ENCODE peak calls at places on chromosomes 1 and 21, in nine cellular contexts. T, K, Y, D, I, F, X, B and W are unnamed samples.

GRCh38 chr1:93773049-93773838 is 91.6 kb upstream of the BCAR3 start:
- DNase-seq in F (no peak), D (no peak), X (no peak), I (peak; percentile 33), B (no peak), T (no peak), Y (no peak), K (no peak), W (no peak)

GRCh38 chr1:26717066-26717465 is 21.3 kb downstream of the ARID1A start:
- DNase-seq in I (no peak), T (no peak), K (no peak), B (no peak), F (no peak), Y (no peak), D (no peak), X (no peak), W (no peak)

GRCh38 chr21:33265664-33266049 is 510 bp upstream of the IL10RB start:
- DNase-seq in K (peak; percentile 77), F (no peak), B (no peak), X (no peak), I (peak; percentile 33), Y (no peak), D (no peak), T (no peak), W (no peak)

GRCh38 chr1:12772520-12772919 is 1.0 kb upstream of the PRAMEF12 start:
- DNase-seq in K (no peak), Y (no peak), D (no peak), X (no peak), B (no peak), F (no peak), I (no peak), T (no peak), W (no peak)

GRCh38 chr1:34781071-34781843 is at the start of gene GJB3:
- DNase-seq in T (no peak), K (no peak), D (no peak), Y (peak; percentile 79), B (no peak), F (no peak), X (no peak), I (peak; percentile 38), W (no peak)

GRCh38 chr1:167221126-167221803 is 579 bp downstream of the POU2F1 start:
- DNase-seq in D (no peak), I (no peak), T (no peak), X (no peak), B (no peak), F (peak; percentile 23), Y (peak; percentile 79), K (peak; percentile 43), W (no peak)

GRCh38 chr1:85047144-85047471 is 1.2 kb downstream of the MCOLN3 start:
- DNase-seq in K (no peak), X (no peak), B (no peak), F (no peak), Y (no peak), I (no peak), T (no peak), D (no peak), W (no peak)

GRCh38 chr21:44904141-44904923 is 16.4 kb downstream of the ITGB2 start:
- DNase-seq in X (no peak), Y (peak; percentile 38), F (no peak), T (no peak), D (no peak), B (no peak), I (no peak), K (no peak), W (no peak)

GRCh38 chr1:84301759-84302380 is 362 bp downstream of the SAMD13 start:
- DNase-seq in Y (no peak), I (peak; percentile 22), X (peak; percentile 75), D (no peak), B (no peak), F (no peak), K (no peak), T (no peak), W (no peak)

GRCh38 chr1:2379733-2380404 is 11.5 kb downstream of the MORN1 start:
- DNase-seq in K (no peak), T (no peak), B (no peak), I (no peak), Y (peak; percentile 83), X (no peak), D (no peak), F (no peak), W (no peak)

GRCh38 chr1:53462213-53462612 is 3.0 kb downstream of the DMRTB1 start:
- DNase-seq in K (no peak), T (no peak), I (peak; percentile 16), B (no peak), D (no peak), Y (peak; percentile 50), X (no peak), F (no peak), W (no peak)

GRCh38 chr1:24828887-24829192 is 83.6 kb downstream of the CLIC4 start:
- DNase-seq in Y (no peak), F (no peak), I (peak; percentile 40), K (no peak), X (peak; percentile 83), D (no peak), B (no peak), T (no peak), W (no peak)

GRCh38 chr1:159835862-159836518 is 9.3 kb downstream of the SLAMF8 start:
- DNase-seq in F (no peak), K (no peak), B (no peak), X (peak; percentile 8), Y (no peak), T (no peak), D (no peak), I (no peak), W (no peak)

GRCh38 chr1:233079586-233079985 is 129.2 kb downstream of the NTPCR start:
- DNase-seq in X (no peak), I (no peak), T (no peak), D (no peak), Y (no peak), K (no peak), F (no peak), B (no peak), W (no peak)

GRCh38 chr1:202249846-202250245 is 56.2 kb downstream of the LGR6 start:
- DNase-seq in I (no peak), Y (peak; percentile 92), D (no peak), F (no peak), T (no peak), B (no peak), K (no peak), X (no peak), W (no peak)

GRCh38 chr1:222006715-222007114 is 264.8 kb upstream of the DUSP10 start:
- DNase-seq in F (no peak), K (no peak), Y (no peak), T (no peak), I (no peak), B (no peak), D (no peak), X (no peak), W (no peak)

GRCh38 chr1:4653328-4653660 is 1.1 kb upstream of the AJAP1 start:
- DNase-seq in D (no peak), T (no peak), Y (no peak), F (no peak), I (peak; percentile 24), X (no peak), K (no peak), B (no peak), W (no peak)

GRCh38 chr1:119605686-119606085 is 42.4 kb downstream of the ZNF697 start:
- DNase-seq in F (no peak), B (no peak), K (no peak), I (no peak), T (no peak), Y (no peak), X (no peak), D (no peak), W (no peak)

GRCh38 chr1:66386712-66387111 is 147.2 kb upstream of the SGIP1 start:
- DNase-seq in K (no peak), X (no peak), B (no peak), Y (no peak), F (no peak), D (no peak), T (no peak), I (no peak), W (no peak)

GRCh38 chr1:151237678-151238466 is 16.7 kb upstream of the PSMD4 start:
- DNase-seq in K (no peak), T (no peak), X (no peak), Y (no peak), B (no peak), D (no peak), I (no peak), F (no peak), W (no peak)

GRCh38 chr21:41258617-41259016 is 58.0 kb upstream of the FAM3B start:
- DNase-seq in B (no peak), I (no peak), T (no peak), Y (no peak), F (no peak), K (no peak), D (no peak), X (peak; percentile 63), W (no peak)

GRCh38 chr1:161013104-161013590 is 7.8 kb downstream of the F11R start:
- DNase-seq in F (no peak), B (no peak), I (no peak), D (no peak), X (no peak), Y (no peak), T (no peak), K (no peak), W (no peak)